ENCODE peak calls at places on chromosomes 1 and 21, in nine cellular contexts. S, O, M, Z, F, Y, T, X and D are unnamed samples.

GRCh38 chr1:102851616-102852015 is 256.7 kb downstream of the COL11A1 start:
- DNase-seq in S (no peak), O (no peak), M (no peak), Z (peak; percentile 68), F (no peak), Y (peak; percentile 72), T (no peak), X (no peak), D (no peak)

GRCh38 chr1:69569983-69570755 is 2.4 kb downstream of the LRRC7 start:
- DNase-seq in S (no peak), O (no peak), M (no peak), Z (peak; percentile 24), F (no peak), Y (no peak), T (peak; percentile 4), X (no peak), D (peak; percentile 29)

GRCh38 chr1:9557624-9558023 is 18.4 kb downstream of the SLC25A33 start:
- DNase-seq in S (no peak), O (no peak), M (no peak), Z (no peak), F (no peak), Y (no peak), T (no peak), X (no peak), D (no peak)

GRCh38 chr1:167158095-167158812 is 62.4 kb upstream of the POU2F1 start:
- DNase-seq in S (no peak), O (no peak), M (no peak), Z (no peak), F (no peak), Y (no peak), T (no peak), X (no peak), D (no peak)

GRCh38 chr1:246417813-246418564 is 89.1 kb downstream of the SMYD3 start:
- DNase-seq in S (no peak), O (no peak), M (no peak), Z (no peak), F (no peak), Y (no peak), T (no peak), X (no peak), D (no peak)

GRCh38 chr1:16458801-16459200 is 18.3 kb downstream of the NECAP2 start:
- DNase-seq in S (no peak), O (no peak), M (no peak), Z (no peak), F (peak; percentile 47), Y (no peak), T (no peak), X (no peak), D (no peak)

GRCh38 chr1:179107706-179108629 is 26.1 kb downstream of the TOR3A start:
- DNase-seq in S (no peak), O (no peak), M (peak; percentile 3), Z (no peak), F (no peak), Y (no peak), T (no peak), X (no peak), D (no peak)

GRCh38 chr1:194069168-194069830 is 882.9 kb upstream of the B3GALT2 start:
- DNase-seq in S (no peak), O (no peak), M (no peak), Z (peak; percentile 15), F (no peak), Y (peak; percentile 16), T (no peak), X (no peak), D (peak; percentile 88)

GRCh38 chr1:2472109-2472508 is 4.0 kb upstream of the PLCH2 start:
- DNase-seq in S (no peak), O (no peak), M (no peak), Z (no peak), F (no peak), Y (no peak), T (no peak), X (no peak), D (no peak)

GRCh38 chr1:25067852-25068251 is 137.8 kb upstream of the RUNX3 start:
- DNase-seq in S (no peak), O (no peak), M (no peak), Z (no peak), F (no peak), Y (no peak), T (no peak), X (no peak), D (no peak)

GRCh38 chr1:12072741-12073140 is 9.6 kb downstream of the TNFRSF8 start:
- DNase-seq in S (no peak), O (no peak), M (no peak), Z (no peak), F (no peak), Y (no peak), T (no peak), X (no peak), D (no peak)

GRCh38 chr21:44892536-44893277 is 19.2 kb upstream of the PTTG1IP start:
- DNase-seq in S (no peak), O (no peak), M (peak; percentile 56), Z (peak; percentile 62), F (peak; percentile 63), Y (peak; percentile 19), T (peak; percentile 54), X (peak; percentile 94), D (peak; percentile 55)

GRCh38 chr1:107184888-107185287 is 44.0 kb downstream of the NTNG1 start:
- DNase-seq in S (no peak), O (no peak), M (no peak), Z (no peak), F (no peak), Y (no peak), T (no peak), X (no peak), D (no peak)

GRCh38 chr1:107183011-107183410 is 42.2 kb downstream of the NTNG1 start:
- DNase-seq in S (no peak), O (no peak), M (no peak), Z (no peak), F (no peak), Y (no peak), T (no peak), X (no peak), D (no peak)

GRCh38 chr1:107181253-107181977 is 40.6 kb downstream of the NTNG1 start:
- DNase-seq in S (no peak), O (no peak), M (no peak), Z (no peak), F (no peak), Y (no peak), T (no peak), X (no peak), D (no peak)

GRCh38 chr1:107187399-107187798 is 46.6 kb downstream of the NTNG1 start:
- DNase-seq in S (no peak), O (no peak), M (no peak), Z (no peak), F (no peak), Y (no peak), T (no peak), X (no peak), D (no peak)
- H3K4me3 ChIP-seq in S (no peak overlapping the region), O (no peak overlapping the region), M (no peak overlapping the region), Z (no peak overlapping the region), F (no peak overlapping the region), Y (no peak overlapping the region), T (no peak overlapping the region), X (no peak overlapping the region), D (no peak overlapping the region)

DNA sequence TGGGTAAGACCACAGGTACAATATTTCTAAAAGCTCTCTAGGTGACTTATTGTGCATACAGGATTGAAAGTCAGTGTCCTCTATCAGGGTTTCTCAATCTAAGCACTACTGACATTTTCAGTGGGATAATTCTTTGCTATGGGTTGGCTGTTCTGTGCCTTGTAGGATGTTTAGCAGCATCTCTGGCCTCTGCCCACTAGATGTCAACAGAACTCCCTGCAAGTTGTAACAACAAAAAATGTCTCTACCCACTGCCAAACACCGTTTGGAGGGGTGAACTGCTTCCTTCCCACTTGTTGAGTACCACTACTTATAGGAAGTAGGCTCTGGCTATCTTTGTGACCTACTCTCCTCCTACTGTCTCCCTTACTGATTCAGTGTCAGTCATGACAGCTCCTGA is 90.1 kb upstream of the ZRANB2 start:
- DNase-seq in S (no peak), O (no peak), M (no peak), Z (no peak), F (no peak), Y (no peak), T (no peak), X (no peak), D (no peak)
- TF ChIP-seq CTCF in S (peak; percentile 11), O (no peak), M (no peak), Z (no peak), F (no peak), Y (no peak), T (no peak), X (no peak), D (peak; percentile 2)

GRCh38 chr1:238950786-238951185 is 435.6 kb upstream of the CHRM3 start:
- DNase-seq in S (no peak), O (no peak), M (peak; percentile 37), Z (peak; percentile 10), F (no peak), Y (no peak), T (no peak), X (no peak), D (no peak)
- H3K4me3 ChIP-seq in S (no peak overlapping the region), O (no peak overlapping the region), M (no peak overlapping the region), Z (no peak overlapping the region), F (no peak overlapping the region), Y (no peak overlapping the region), T (no peak overlapping the region), X (no peak overlapping the region), D (no peak overlapping the region)

GRCh38 chr1:182198006-182198605 is 136.6 kb upstream of the ZNF648 start:
- DNase-seq in S (no peak), O (no peak), M (no peak), Z (no peak), F (no peak), Y (no peak), T (no peak), X (no peak), D (no peak)
- TF ChIP-seq CTCF in S (peak; percentile 32), O (peak; percentile 30), M (no peak), Z (no peak), F (no peak), Y (no peak), T (no peak), X (no peak), D (no peak)

GRCh38 chr1:226674892-226675719 is 64.0 kb downstream of the ITPKB start:
- DNase-seq in S (no peak), O (peak; percentile 26), M (no peak), Z (peak; percentile 73), F (no peak), Y (no peak), T (peak; percentile 80), X (no peak), D (no peak)
- H3K4me3 ChIP-seq in S (no peak overlapping the region), O (no peak overlapping the region), M (no peak overlapping the region), Z (no peak overlapping the region), F (no peak overlapping the region), Y (no peak overlapping the region), T (no peak overlapping the region), X (no peak overlapping the region), D (no peak overlapping the region)

GRCh38 chr1:228416217-228416971 is at the start of gene TRIM17:
- DNase-seq in S (no peak), O (no peak), M (no peak), Z (peak; percentile 34), F (peak; percentile 61), Y (no peak), T (no peak), X (peak; percentile 89), D (no peak)
- TF ChIP-seq CTCF in S (peak; percentile 28), O (peak; percentile 27), M (no peak), Z (peak; percentile 51), F (peak; percentile 46), Y (peak; percentile 17), T (peak; percentile 37), X (peak; percentile 48), D (peak; percentile 25)